ENCODE peak calls at places on chromosomes 7 and 10, in five cellular contexts. H, Y, Q, T and B are unnamed samples.

GRCh38 chr10:80444646-80445319 is 9.3 kb upstream of the TSPAN14 start:
- DNase-seq in T (no peak), Y (peak; percentile 50), Q (no peak), H (peak; percentile 72), B (peak; percentile 63)

GRCh38 chr10:28983799-28984198 is 305.1 kb upstream of the LYZL1 start:
- DNase-seq in Y (no peak), H (no peak), Q (no peak), T (no peak), B (no peak)

GRCh38 chr7:111825046-111825445 is 262.8 kb upstream of the IMMP2L start:
- DNase-seq in Q (no peak), T (no peak), Y (no peak), H (no peak), B (no peak)

GRCh38 chr10:21813944-21814343 is 189.6 kb downstream of the DNAJC1 start:
- DNase-seq in Q (no peak), T (no peak), H (no peak), Y (no peak), B (no peak)

GRCh38 chr10:44569193-44570091 is 184.5 kb upstream of the CXCL12 start:
- DNase-seq in Q (no peak), T (no peak), H (peak; percentile 15), Y (no peak), B (peak; percentile 68)

GRCh38 chr7:44981035-44981706 is 2.4 kb upstream of the MYO1G start:
- DNase-seq in T (no peak), Q (no peak), H (no peak), Y (no peak), B (no peak)

GRCh38 chr10:85224366-85224960 is 896.1 kb downstream of the CCSER2 start:
- DNase-seq in Q (no peak), Y (no peak), H (no peak), T (no peak), B (no peak)

GRCh38 chr10:27426948-27427467 is 77.1 kb upstream of the RAB18 start:
- DNase-seq in T (no peak), Q (no peak), Y (no peak), H (no peak), B (no peak)

GRCh38 chr10:126060232-126060935 is 164.0 kb downstream of the FANK1 start:
- DNase-seq in T (no peak), Q (no peak), Y (no peak), H (no peak), B (peak; percentile 46)

GRCh38 chr10:79390551-79391229 is 43.4 kb downstream of the PPIF start:
- DNase-seq in H (no peak), Q (no peak), Y (peak; percentile 10), T (no peak), B (no peak)

GRCh38 chr10:49382826-49383225 is 13.1 kb downstream of the DRGX start:
- DNase-seq in T (no peak), H (no peak), Q (no peak), Y (no peak), B (no peak)

GRCh38 chr10:46520941-46521340 is 35.5 kb downstream of the GPRIN2 start:
- DNase-seq in Q (no peak), T (no peak), Y (peak; percentile 11), H (no peak), B (no peak)

GRCh38 chr7:80583901-80584300 is 54.5 kb upstream of the CD36 start:
- DNase-seq in H (no peak), Y (no peak), T (no peak), Q (no peak), B (no peak)

GRCh38 chr7:55423277-55423711 is 58.2 kb downstream of the LANCL2 start:
- DNase-seq in H (no peak), T (no peak), Q (no peak), Y (no peak), B (no peak)
- TF ChIP-seq CTCF in H (peak; percentile 25), T (no peak), Q (no peak), Y (no peak), B (peak; percentile 19)

DNA sequence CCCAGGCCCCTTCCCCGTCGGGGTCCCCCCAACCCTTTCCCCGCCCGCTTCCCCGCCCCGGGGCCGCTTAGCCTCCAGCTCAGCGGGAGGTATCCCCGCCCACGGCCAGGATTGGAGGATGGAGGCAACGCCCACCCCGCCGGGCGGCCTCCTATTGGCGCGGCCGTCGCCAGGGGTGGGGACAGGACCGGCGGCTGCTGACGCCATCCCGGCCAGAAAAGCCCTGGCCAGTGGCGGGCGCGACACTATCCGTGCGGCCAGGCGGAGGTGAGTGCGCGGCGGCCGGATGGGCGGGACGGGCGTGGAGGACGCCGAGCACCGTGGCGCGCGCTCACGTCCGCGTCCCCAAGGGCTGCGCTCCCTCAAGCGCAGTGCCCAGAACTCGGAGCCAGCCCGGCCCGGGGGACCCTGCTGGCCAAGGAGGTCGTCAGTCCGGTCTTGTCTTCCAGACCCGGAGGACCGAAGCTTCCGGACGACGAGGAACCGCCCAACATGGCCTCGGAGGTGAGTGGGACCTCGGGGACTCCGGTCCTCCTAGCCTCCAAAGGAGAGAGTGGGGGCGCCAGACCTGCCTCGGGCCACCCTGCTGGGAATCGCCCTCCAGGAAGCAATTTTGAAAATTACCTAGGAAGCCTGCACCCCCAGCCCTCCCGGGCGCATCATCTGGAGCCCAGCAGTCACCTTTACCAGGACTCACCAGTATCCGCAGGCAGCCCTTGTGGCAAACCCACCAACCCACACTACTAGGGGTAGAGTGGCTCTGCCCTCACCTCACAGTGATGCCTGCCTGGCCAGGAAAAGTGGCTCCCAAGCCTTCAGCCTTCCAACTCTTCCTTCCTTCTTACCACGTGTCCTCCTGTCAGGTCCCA is at the start of gene ASL:
- DNase-seq in Y (peak; percentile 96), T (peak; percentile 50), Q (peak; percentile 77), H (no peak), B (peak; percentile 57)
- TF ChIP-seq CTCF in Y (no peak), T (no peak), Q (no peak), H (no peak), B (no peak)

GRCh38 chr7:73966062-73966940 is 61.7 kb upstream of the ELN start:
- DNase-seq in H (no peak), Y (no peak), T (no peak), Q (no peak), B (no peak)

GRCh38 chr7:73964786-73965185 is 63.2 kb upstream of the ELN start:
- DNase-seq in T (no peak), Q (no peak), Y (no peak), H (no peak), B (no peak)

GRCh38 chr7:73967832-73968295 is 60.1 kb upstream of the ELN start:
- DNase-seq in H (no peak), Y (no peak), T (no peak), Q (no peak), B (no peak)

GRCh38 chr7:73968511-73968910 is 59.5 kb upstream of the ELN start:
- DNase-seq in Q (no peak), T (no peak), Y (no peak), H (no peak), B (no peak)

DNA sequence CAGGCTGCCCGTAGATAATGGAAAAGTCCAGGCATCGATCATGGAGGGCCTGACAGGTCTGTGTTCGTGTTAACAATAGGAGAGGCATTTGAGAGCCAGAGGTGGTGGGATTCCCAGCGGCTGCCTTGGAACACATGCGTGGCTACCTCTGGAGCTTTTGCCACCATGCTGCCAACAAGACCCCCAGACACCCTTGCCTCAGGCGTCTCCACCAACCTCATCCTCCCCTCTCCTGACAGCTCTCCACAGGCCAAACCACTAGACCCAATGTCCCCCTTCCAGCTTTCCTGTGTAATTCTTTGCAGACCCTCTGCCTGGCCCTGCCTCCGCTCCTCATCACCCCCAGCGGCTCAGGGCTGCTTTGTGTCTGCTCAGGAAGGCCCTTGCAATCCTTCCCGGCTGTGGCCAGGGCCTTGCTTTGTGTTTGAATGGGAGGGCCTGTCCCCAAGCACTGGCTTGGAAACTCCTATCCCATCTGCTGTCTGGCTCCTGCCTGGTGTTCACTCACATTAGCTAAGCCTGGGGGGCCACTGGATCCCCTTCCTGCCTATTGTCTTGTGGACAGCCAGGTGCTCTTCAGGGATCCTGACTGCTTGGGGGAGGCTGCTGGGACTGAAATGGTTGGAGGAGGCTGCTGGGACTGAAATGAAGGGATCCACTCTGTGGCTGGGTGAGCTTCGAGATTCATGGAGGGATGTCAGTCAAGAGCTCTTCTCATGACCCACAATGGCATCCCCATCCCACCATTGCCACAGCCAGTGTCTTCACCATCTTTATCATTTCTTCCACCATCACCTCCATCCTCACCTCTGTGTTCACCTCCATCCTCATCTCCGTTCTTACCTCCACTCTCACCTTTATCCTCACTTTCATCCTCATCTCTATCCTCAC is 60.8 kb upstream of the ELN start:
- DNase-seq in H (no peak), Q (no peak), Y (no peak), T (no peak), B (no peak)
- TF ChIP-seq CTCF in H (no peak), Q (no peak), Y (no peak), T (no peak), B (no peak)

DNA sequence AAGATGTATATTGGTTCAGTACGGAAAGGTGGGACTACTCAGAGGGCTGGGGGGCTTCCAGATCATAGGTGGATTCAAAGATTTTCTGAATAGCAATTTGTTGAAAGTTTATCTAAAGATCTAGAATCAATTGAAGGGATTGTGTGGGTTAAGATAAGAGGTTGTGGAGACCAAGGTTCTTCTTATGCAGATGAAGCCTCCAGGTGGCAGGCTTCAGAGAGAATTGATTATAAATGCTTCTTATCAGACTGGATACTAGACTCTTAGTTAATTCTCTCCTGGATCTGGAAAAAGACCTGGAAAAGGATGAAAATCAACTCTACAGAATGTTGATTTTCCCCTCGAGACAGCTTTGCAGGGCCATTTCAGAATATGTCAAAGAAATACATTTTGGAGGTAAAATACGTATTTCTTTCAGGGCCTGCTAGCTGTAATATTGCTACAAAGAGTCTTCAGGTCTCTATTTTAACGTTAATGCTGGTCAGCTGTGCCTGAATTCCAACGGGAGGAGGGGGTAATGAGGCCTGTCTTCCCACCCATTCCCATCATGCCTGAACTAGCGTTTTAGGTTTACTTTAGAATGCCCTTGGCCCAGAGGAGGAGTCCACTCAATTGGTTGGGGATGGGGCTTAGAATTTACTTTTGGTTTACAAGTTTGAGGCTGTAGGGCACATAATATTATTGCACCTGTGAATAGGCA is 12.8 kb upstream of the GPR15LG start:
- DNase-seq in T (no peak), H (no peak), Q (no peak), Y (no peak), B (no peak)
- TF ChIP-seq CTCF in T (no peak), H (no peak), Q (peak; percentile 18), Y (no peak), B (no peak)

GRCh38 chr10:93475227-93475626 is 6.9 kb downstream of the MYOF start:
- DNase-seq in Y (no peak), Q (no peak), H (no peak), T (no peak), B (no peak)

GRCh38 chr10:93471110-93471651 is 11.0 kb downstream of the MYOF start:
- DNase-seq in H (peak; percentile 93), Q (peak; percentile 95), T (no peak), Y (no peak), B (peak; percentile 79)

GRCh38 chr10:93475871-93476270 is 6.3 kb downstream of the MYOF start:
- DNase-seq in Q (peak; percentile 97), H (no peak), T (no peak), Y (no peak), B (no peak)

GRCh38 chr10:93473161-93473560 is 9.0 kb downstream of the MYOF start:
- DNase-seq in Q (no peak), H (no peak), T (no peak), Y (no peak), B (no peak)

GRCh38 chr10:93473804-93474472 is 8.2 kb downstream of the MYOF start:
- DNase-seq in T (no peak), H (no peak), Q (no peak), Y (no peak), B (no peak)
- TF ChIP-seq CTCF in T (no peak), H (no peak), Q (no peak), Y (no peak), B (no peak)